ENCODE peak calls at places on chromosomes 13 and 19, in seven cellular contexts. One of them, this sample, is unnamed.

GRCh38 chr13:110371550-110372465 is 64.7 kb downstream of the COL4A2 start:
- DNase-seq in NCI-H1105: no peak
- DNase-seq in SW 1271: no peak
- DNase-seq in T-cell: no peak
- DNase-seq in left lung: no peak
- DNase-seq in WTC11: no peak
- DNase-seq in nephron progenitor cell: no peak
- DNase-seq in this sample: no peak

GRCh38 chr19:14786421-14786851 is 8.1 kb upstream of the ADGRE2 start:
- DNase-seq in NCI-H1105: no peak
- DNase-seq in SW 1271: no peak
- DNase-seq in T-cell: no peak
- DNase-seq in left lung: peak
- DNase-seq in WTC11: peak
- DNase-seq in nephron progenitor cell: peak
- DNase-seq in this sample: no peak

GRCh38 chr13:59700281-59700680 is 463.4 kb downstream of the DIAPH3 start:
- DNase-seq in NCI-H1105: no peak
- DNase-seq in SW 1271: no peak
- DNase-seq in T-cell: no peak
- DNase-seq in left lung: no peak
- DNase-seq in WTC11: no peak
- DNase-seq in nephron progenitor cell: no peak
- DNase-seq in this sample: no peak

GRCh38 chr13:51541809-51542258 is 42.4 kb upstream of the WDFY2 start:
- DNase-seq in NCI-H1105: no peak
- DNase-seq in SW 1271: no peak
- DNase-seq in T-cell: no peak
- DNase-seq in left lung: no peak
- DNase-seq in WTC11: no peak
- DNase-seq in nephron progenitor cell: no peak
- DNase-seq in this sample: no peak

GRCh38 chr19:14769201-14769600 is 9.2 kb downstream of the ADGRE2 start:
- DNase-seq in NCI-H1105: no peak
- DNase-seq in SW 1271: no peak
- DNase-seq in T-cell: no peak
- DNase-seq in left lung: no peak
- DNase-seq in WTC11: no peak
- DNase-seq in nephron progenitor cell: no peak
- DNase-seq in this sample: no peak

GRCh38 chr19:10747271-10747670 is 29.4 kb downstream of the DNM2 start:
- DNase-seq in NCI-H1105: no peak
- DNase-seq in SW 1271: no peak
- DNase-seq in T-cell: no peak
- DNase-seq in left lung: no peak
- DNase-seq in WTC11: no peak
- DNase-seq in nephron progenitor cell: no peak
- DNase-seq in this sample: no peak

GRCh38 chr19:1668339-1669123 is 16.1 kb upstream of the TCF3 start:
- DNase-seq in NCI-H1105: no peak
- DNase-seq in SW 1271: no peak
- DNase-seq in T-cell: no peak
- DNase-seq in left lung: peak
- DNase-seq in WTC11: no peak
- DNase-seq in nephron progenitor cell: peak
- DNase-seq in this sample: no peak

GRCh38 chr19:4068058-4068966 is 1.6 kb upstream of the ZBTB7A start:
- DNase-seq in NCI-H1105: no peak
- DNase-seq in SW 1271: no peak
- DNase-seq in T-cell: no peak
- DNase-seq in left lung: peak
- DNase-seq in WTC11: no peak
- DNase-seq in nephron progenitor cell: no peak
- DNase-seq in this sample: no peak

GRCh38 chr13:77859450-77859849 is 59.2 kb downstream of the EDNRB start:
- DNase-seq in NCI-H1105: no peak
- DNase-seq in SW 1271: no peak
- DNase-seq in T-cell: no peak
- DNase-seq in left lung: no peak
- DNase-seq in WTC11: no peak
- DNase-seq in nephron progenitor cell: no peak
- DNase-seq in this sample: no peak

GRCh38 chr19:48992571-48993174 is 436 bp downstream of the GYS1 start:
- DNase-seq in NCI-H1105: no peak
- DNase-seq in SW 1271: no peak
- DNase-seq in T-cell: peak
- DNase-seq in left lung: no peak
- DNase-seq in WTC11: no peak
- DNase-seq in nephron progenitor cell: no peak
- DNase-seq in this sample: no peak

GRCh38 chr19:38726761-38727301 is 17.4 kb downstream of the CAPN12 start:
- DNase-seq in NCI-H1105: no peak
- DNase-seq in SW 1271: no peak
- DNase-seq in T-cell: peak
- DNase-seq in left lung: no peak
- DNase-seq in WTC11: no peak
- DNase-seq in nephron progenitor cell: no peak
- DNase-seq in this sample: no peak

GRCh38 chr19:12995596-12996541 is 594 bp downstream of the NFIX start:
- DNase-seq in NCI-H1105: no peak
- DNase-seq in SW 1271: no peak
- DNase-seq in T-cell: no peak
- DNase-seq in left lung: no peak
- DNase-seq in WTC11: no peak
- DNase-seq in nephron progenitor cell: no peak
- DNase-seq in this sample: no peak

GRCh38 chr13:110304256-110304655 is 2.7 kb downstream of the COL4A1 start:
- DNase-seq in NCI-H1105: no peak
- DNase-seq in SW 1271: no peak
- DNase-seq in T-cell: no peak
- DNase-seq in left lung: no peak
- DNase-seq in WTC11: no peak
- DNase-seq in nephron progenitor cell: no peak
- DNase-seq in this sample: peak

GRCh38 chr13:29520671-29521070 is 74.8 kb downstream of the SLC7A1 start:
- DNase-seq in NCI-H1105: no peak
- DNase-seq in SW 1271: no peak
- DNase-seq in T-cell: no peak
- DNase-seq in left lung: no peak
- DNase-seq in WTC11: no peak
- DNase-seq in nephron progenitor cell: no peak
- DNase-seq in this sample: no peak

GRCh38 chr19:24140099-24140498 is 53.1 kb downstream of the ZNF254 start:
- DNase-seq in NCI-H1105: no peak
- DNase-seq in SW 1271: no peak
- DNase-seq in T-cell: no peak
- DNase-seq in left lung: no peak
- DNase-seq in WTC11: no peak
- DNase-seq in nephron progenitor cell: no peak
- DNase-seq in this sample: no peak

GRCh38 chr13:52651880-52652169 is 811 bp upstream of the SUGT1 start:
- DNase-seq in NCI-H1105: peak
- DNase-seq in SW 1271: peak
- DNase-seq in T-cell: no peak
- DNase-seq in left lung: no peak
- DNase-seq in WTC11: no peak
- DNase-seq in nephron progenitor cell: no peak
- DNase-seq in this sample: no peak

GRCh38 chr19:17751912-17752273 is 616 bp downstream of the FCHO1 start:
- DNase-seq in NCI-H1105: no peak
- DNase-seq in SW 1271: no peak
- DNase-seq in T-cell: no peak
- DNase-seq in left lung: no peak
- DNase-seq in WTC11: no peak
- DNase-seq in nephron progenitor cell: no peak
- DNase-seq in this sample: no peak

GRCh38 chr19:15365264-15365663 is 14.3 kb downstream of the AKAP8 start:
- DNase-seq in NCI-H1105: no peak
- DNase-seq in SW 1271: no peak
- DNase-seq in T-cell: no peak
- DNase-seq in left lung: no peak
- DNase-seq in WTC11: no peak
- DNase-seq in nephron progenitor cell: no peak
- DNase-seq in this sample: no peak

GRCh38 chr13:43804461-43805070 is 17.8 kb upstream of the ENOX1 start:
- DNase-seq in NCI-H1105: peak
- DNase-seq in SW 1271: no peak
- DNase-seq in T-cell: no peak
- DNase-seq in left lung: no peak
- DNase-seq in WTC11: no peak
- DNase-seq in nephron progenitor cell: no peak
- DNase-seq in this sample: no peak

GRCh38 chr13:21752501-21752900 is 81.6 kb downstream of the FGF9 start:
- DNase-seq in NCI-H1105: no peak
- DNase-seq in SW 1271: no peak
- DNase-seq in T-cell: no peak
- DNase-seq in left lung: no peak
- DNase-seq in WTC11: no peak
- DNase-seq in nephron progenitor cell: no peak
- DNase-seq in this sample: no peak

GRCh38 chr19:48676887-48677286 is 4.1 kb upstream of the NTN5 start:
- DNase-seq in NCI-H1105: no peak
- DNase-seq in SW 1271: no peak
- DNase-seq in T-cell: no peak
- DNase-seq in left lung: no peak
- DNase-seq in WTC11: no peak
- DNase-seq in nephron progenitor cell: no peak
- DNase-seq in this sample: no peak

GRCh38 chr19:15320118-15320517 is 12.2 kb downstream of the BRD4 start:
- DNase-seq in NCI-H1105: no peak
- DNase-seq in SW 1271: no peak
- DNase-seq in T-cell: no peak
- DNase-seq in left lung: no peak
- DNase-seq in WTC11: no peak
- DNase-seq in nephron progenitor cell: no peak
- DNase-seq in this sample: no peak

GRCh38 chr13:103190841-103191240 is 124.6 kb upstream of the SLC10A2 start:
- DNase-seq in NCI-H1105: no peak
- DNase-seq in SW 1271: no peak
- DNase-seq in T-cell: no peak
- DNase-seq in left lung: no peak
- DNase-seq in WTC11: no peak
- DNase-seq in nephron progenitor cell: no peak
- DNase-seq in this sample: no peak

GRCh38 chr13:53821632-53822031 is 793.0 kb downstream of the OLFM4 start:
- DNase-seq in NCI-H1105: no peak
- DNase-seq in SW 1271: no peak
- DNase-seq in T-cell: no peak
- DNase-seq in left lung: peak
- DNase-seq in WTC11: no peak
- DNase-seq in nephron progenitor cell: no peak
- DNase-seq in this sample: no peak

GRCh38 chr19:801861-802496 is 4.7 kb downstream of the PTBP1 start:
- DNase-seq in NCI-H1105: no peak
- DNase-seq in SW 1271: no peak
- DNase-seq in T-cell: no peak
- DNase-seq in left lung: peak
- DNase-seq in WTC11: no peak
- DNase-seq in nephron progenitor cell: no peak
- DNase-seq in this sample: no peak

GRCh38 chr19:21698215-21698614 is 69.2 kb downstream of the ZNF100 start:
- DNase-seq in NCI-H1105: no peak
- DNase-seq in SW 1271: no peak
- DNase-seq in T-cell: no peak
- DNase-seq in left lung: no peak
- DNase-seq in WTC11: no peak
- DNase-seq in nephron progenitor cell: no peak
- DNase-seq in this sample: no peak

This sample was measured in cardiac septum.